ENCODE peak calls at places on chromosome 2, in six cellular contexts. V is uterus, X is cardiac muscle cell, J is Peyer's patch, F is fibroblast of lung, Y is Panc1. R is an unnamed sample.

GRCh38 chr2:69639246-69639645 is 4.3 kb downstream of the AAK1 start:
- DNase-seq in Y (no peak), J (no peak), X (no peak), V (no peak), F (peak; percentile 27), R (no peak)

GRCh38 chr2:126657636-126658315 is 1.8 kb downstream of the GYPC start:
- DNase-seq in X (peak; percentile 99), J (peak; percentile 84), Y (peak; percentile 82), V (peak; percentile 86), F (peak; percentile 100), R (peak; percentile 83)

GRCh38 chr2:8662239-8662879 is 19.5 kb upstream of the ID2 start:
- DNase-seq in J (no peak), X (peak; percentile 35), V (no peak), F (peak; percentile 75), Y (no peak), R (peak; percentile 42)

GRCh38 chr2:33681333-33681732 is 82.2 kb upstream of the FAM98A start:
- DNase-seq in V (no peak), J (no peak), F (peak; percentile 10), X (no peak), Y (no peak), R (no peak)

GRCh38 chr2:227509824-227510619 is 38.1 kb downstream of the AGFG1 start:
- DNase-seq in F (peak; percentile 39), X (peak; percentile 29), Y (no peak), V (no peak), J (no peak), R (no peak)

GRCh38 chr2:27092696-27093429 is 6.3 kb downstream of the KHK start:
- DNase-seq in V (no peak), Y (no peak), J (no peak), F (no peak), X (no peak), R (no peak)

GRCh38 chr2:237456200-237456731 is 30.8 kb upstream of the MLPH start:
- DNase-seq in X (peak; percentile 63), F (peak; percentile 96), Y (no peak), J (no peak), V (peak; percentile 78), R (peak; percentile 58)

GRCh38 chr2:11097988-11098387 is 57.3 kb upstream of the SLC66A3 start:
- DNase-seq in X (no peak), J (no peak), V (no peak), Y (no peak), F (no peak), R (no peak)

GRCh38 chr2:169260846-169261245 is 101.5 kb downstream of the LRP2 start:
- DNase-seq in V (no peak), X (no peak), F (no peak), Y (no peak), J (no peak), R (no peak)

GRCh38 chr2:98806266-98806697 is 75.3 kb upstream of the MGAT4A start:
- DNase-seq in F (peak; percentile 11), X (peak; percentile 48), V (no peak), Y (no peak), J (no peak), R (peak; percentile 87)

GRCh38 chr2:43725711-43726246 is 48.1 kb upstream of the DYNC2LI1 start:
- DNase-seq in Y (no peak), J (no peak), V (no peak), X (no peak), F (no peak), R (no peak)

GRCh38 chr2:30798536-30798991 is 8.7 kb downstream of the CAPN13 start:
- DNase-seq in F (no peak), J (no peak), X (no peak), V (no peak), Y (no peak), R (no peak)

GRCh38 chr2:215020283-215020682 is 118.1 kb downstream of the ABCA12 start:
- DNase-seq in X (no peak), V (no peak), F (no peak), J (no peak), Y (no peak), R (no peak)
- TF ChIP-seq CTCF in X (no peak), V (no peak), F (no peak), J (no peak), Y (no peak), R (no peak)

GRCh38 chr2:152098033-152098797 is 629 bp downstream of the CACNB4 start:
- DNase-seq in Y (no peak), J (no peak), V (no peak), X (peak; percentile 14), F (peak; percentile 18), R (peak; percentile 75)

GRCh38 chr2:152094014-152094413 is 4.8 kb downstream of the CACNB4 start:
- DNase-seq in X (no peak), J (no peak), F (no peak), V (no peak), Y (no peak), R (no peak)

GRCh38 chr2:152099655-152100050 is 809 bp upstream of the CACNB4 start:
- DNase-seq in J (no peak), X (no peak), Y (no peak), F (no peak), V (no peak), R (no peak)

GRCh38 chr2:152098798-152099654 is at the start of gene CACNB4:
- DNase-seq in Y (no peak), V (no peak), F (peak; percentile 17), J (no peak), X (peak; percentile 17), R (peak; percentile 72)

DNA sequence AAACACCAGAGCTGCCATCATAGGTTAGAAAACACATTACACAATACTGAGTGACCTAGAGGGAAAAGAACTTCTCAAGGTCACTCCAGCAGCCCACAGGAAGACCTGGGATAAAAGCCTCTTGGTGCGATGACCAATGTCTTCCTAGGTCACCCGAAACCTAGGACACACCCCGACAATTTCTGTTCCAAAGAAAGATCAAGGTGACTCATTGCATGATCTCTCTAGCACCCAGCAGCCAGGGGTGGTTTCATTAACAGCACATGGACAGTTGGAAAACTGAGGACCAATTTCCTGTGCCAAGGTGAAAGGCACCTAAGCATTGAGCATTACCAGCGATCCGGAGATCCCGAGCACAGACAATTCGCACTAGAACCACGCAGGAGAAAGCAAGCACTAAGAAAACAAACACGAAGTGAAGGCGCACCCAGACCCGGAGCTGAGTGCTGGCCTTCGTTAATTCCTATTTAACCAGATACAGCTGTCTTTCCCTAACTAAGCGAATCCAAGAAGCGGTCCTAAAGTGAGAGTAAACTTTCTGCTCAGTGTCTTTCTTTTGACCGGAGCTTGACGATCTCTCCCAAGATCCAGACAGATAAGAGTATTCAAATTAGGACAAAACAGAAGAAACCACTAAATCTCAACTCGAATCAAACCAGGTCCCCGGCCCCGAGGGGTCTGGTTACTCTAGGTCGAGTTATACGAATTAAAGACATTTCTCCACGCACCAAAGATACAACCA is 1.4 kb downstream of the CACNB4 start:
- DNase-seq in F (peak; percentile 32), X (peak; percentile 30), J (no peak), V (no peak), Y (no peak), R (no peak)
- H3K27me3 ChIP-seq in F (peaks cover 23% of the 10 kb centered on the region), X (peaks cover 88% of the 10 kb centered on the region), J (peaks cover 14% of the 10 kb centered on the region), V (no peaks in the 10 kb centered on the region), Y (peaks cover 28% of the 10 kb centered on the region), R (peaks cover 19% of the 10 kb centered on the region)

GRCh38 chr2:205471776-205472175 is 210.5 kb upstream of the NRP2 start:
- DNase-seq in X (no peak), Y (no peak), J (no peak), F (no peak), V (no peak), R (no peak)

GRCh38 chr2:205477016-205477705 is 205.1 kb upstream of the NRP2 start:
- DNase-seq in X (peak; percentile 2), F (no peak), Y (no peak), V (no peak), J (no peak), R (no peak)

GRCh38 chr2:205473791-205474190 is 208.5 kb upstream of the NRP2 start:
- DNase-seq in J (no peak), F (no peak), V (no peak), X (no peak), Y (no peak), R (no peak)

GRCh38 chr2:205474746-205475145 is 207.6 kb upstream of the NRP2 start:
- DNase-seq in V (no peak), X (peak; percentile 14), J (no peak), Y (no peak), F (no peak), R (no peak)
- H3K4me3 ChIP-seq in V (no peak overlapping the region), X (no peak overlapping the region), J (no peak overlapping the region), Y (no peak overlapping the region), F (no peak overlapping the region), R (no peak overlapping the region)

DNA sequence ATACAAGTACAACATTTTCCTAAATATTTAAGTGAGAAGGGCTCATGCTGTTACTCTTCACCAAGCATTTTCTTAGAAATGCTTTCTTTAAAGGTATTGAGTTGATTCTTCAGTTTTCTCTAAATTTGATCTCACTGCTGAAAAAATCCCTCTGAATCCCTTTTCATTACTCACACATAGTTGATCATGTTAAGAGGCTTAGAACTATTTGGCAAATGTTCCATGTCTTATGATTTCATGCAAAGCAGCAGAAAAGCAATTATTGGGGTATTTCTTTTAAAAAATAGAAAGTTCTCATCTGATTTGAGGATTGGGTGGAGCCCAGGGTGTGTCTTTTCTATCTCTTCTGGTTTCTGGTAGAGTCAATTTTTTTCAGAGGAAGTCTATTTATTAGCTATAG is 1079.8 kb upstream of the ZEB2 start:
- DNase-seq in Y (no peak), V (no peak), J (no peak), F (peak; percentile 50), X (no peak), R (no peak)
- TF ChIP-seq CTCF in Y (no peak), V (no peak), J (no peak), F (no peak), X (no peak), R (no peak)

GRCh38 chr2:60550151-60550983 is 3.1 kb downstream of the BCL11A start:
- DNase-seq in Y (no peak), X (peak; percentile 90), F (peak; percentile 81), V (no peak), J (peak; percentile 89), R (peak; percentile 87)
- H3K27me3 ChIP-seq in Y (peaks cover 37% of the 10 kb centered on the region), X (peaks cover 7% of the 10 kb centered on the region), F (peaks cover 14% of the 10 kb centered on the region), V (peaks cover 7% of the 10 kb centered on the region), J (peaks cover 10% of the 10 kb centered on the region), R (peaks cover 72% of the 10 kb centered on the region)

GRCh38 chr2:203238711-203239526 is at the start of gene CYP20A1:
- DNase-seq in F (peak; percentile 97), X (peak; percentile 98), V (peak; percentile 95), Y (peak; percentile 80), J (peak; percentile 92), R (peak; percentile 99)
- H3K4me3 ChIP-seq in F (peak within 1 kb of the TSS; percentile 76), X (peak within 1 kb of the TSS; percentile 57), V (peak within 1 kb of the TSS; percentile 83), Y (peak within 1 kb of the TSS; percentile 100), J (peak within 1 kb of the TSS; percentile 62), R (peak within 1 kb of the TSS; percentile 82)